ENCODE peak calls at places on chromosomes 16 and 17, in eight cellular contexts. C is aorta, W is small intestine, S is tibial artery, F is adrenal gland, P is SJCRH30, Y is lower lobe of right lung, O is neural progenitor cell. Q is an unnamed sample. For H3K4me1, the result is how much of the 10 kb centered on the place peaks cover.

GRCh38 chr17:42673885-42674754 is 2.7 kb downstream of the PLEKHH3 start:
- DNase-seq in Y (no peak), S (peak), P (peak), O (peak), C (peak), F (no peak), W (no peak), Q (peak)

GRCh38 chr16:735982-736453 is 4.8 kb downstream of the CIAO3 start:
- DNase-seq in F (no peak), P (no peak), O (no peak), S (no peak), W (no peak), C (no peak), Y (no peak), Q (no peak)

GRCh38 chr16:74862743-74863244 is 88.2 kb upstream of the FA2H start:
- DNase-seq in S (no peak), W (peak), F (no peak), C (no peak), P (peak), Y (no peak), O (peak), Q (no peak)

GRCh38 chr16:18041864-18042834 is 294.4 kb downstream of the NPIPA8 start:
- DNase-seq in W (peak), F (no peak), P (no peak), O (no peak), S (no peak), C (no peak), Y (no peak), Q (peak)

GRCh38 chr17:35243459-35244204 is 760 bp downstream of the SLFN5 start:
- DNase-seq in W (peak), S (peak), C (peak), O (peak), Y (peak), P (peak), F (peak), Q (peak)

GRCh38 chr17:34974179-34974578 is 6.1 kb upstream of the LIG3 start:
- DNase-seq in W (no peak), C (no peak), O (no peak), P (no peak), F (no peak), S (no peak), Y (no peak), Q (no peak)

GRCh38 chr17:74961657-74962360 is 10.8 kb downstream of the HID1 start:
- DNase-seq in Y (peak), S (peak), P (peak), O (peak), W (peak), C (peak), F (peak), Q (peak)

GRCh38 chr16:5056347-5056746 is 9.4 kb downstream of the C16orf89 start:
- DNase-seq in P (peak), Y (no peak), O (peak), S (no peak), W (peak), F (no peak), C (no peak), Q (peak)

GRCh38 chr16:71406316-71406715 is 35.5 kb downstream of the TLE7 start:
- DNase-seq in C (no peak), Y (no peak), F (no peak), P (no peak), W (no peak), S (no peak), O (no peak), Q (no peak)

DNA sequence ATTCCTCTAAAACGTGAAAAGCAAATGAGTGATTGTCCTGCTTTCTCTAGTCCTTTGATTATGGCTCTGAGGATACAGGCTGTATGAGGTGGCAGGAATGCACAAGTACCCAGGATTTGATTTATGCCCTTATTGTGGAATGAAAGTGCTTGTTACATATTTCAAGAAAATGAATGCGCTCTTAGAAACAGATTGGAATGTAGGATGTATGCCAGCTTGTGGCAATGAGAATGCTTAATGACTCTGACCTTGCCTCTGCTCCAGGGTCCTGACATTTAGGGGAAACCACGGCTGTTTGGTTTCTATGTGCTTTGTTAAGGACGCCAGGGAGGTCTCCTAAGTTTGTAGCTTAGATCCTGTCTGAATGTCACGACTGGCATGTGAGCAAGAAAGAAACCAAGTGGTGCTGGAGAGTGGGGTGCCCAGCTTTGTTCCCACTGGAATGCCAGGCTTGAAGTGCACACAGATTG is 22.0 kb downstream of the PRCD start:
- DNase-seq in F (no peak), S (no peak), C (no peak), W (no peak), O (no peak), P (no peak), Y (no peak), Q (no peak)
- H3K4me1 ChIP-seq in F (under half), S (under half), C (under half), W (under half), O (under half), P (under half), Y (half or more), Q (under half)

DNA sequence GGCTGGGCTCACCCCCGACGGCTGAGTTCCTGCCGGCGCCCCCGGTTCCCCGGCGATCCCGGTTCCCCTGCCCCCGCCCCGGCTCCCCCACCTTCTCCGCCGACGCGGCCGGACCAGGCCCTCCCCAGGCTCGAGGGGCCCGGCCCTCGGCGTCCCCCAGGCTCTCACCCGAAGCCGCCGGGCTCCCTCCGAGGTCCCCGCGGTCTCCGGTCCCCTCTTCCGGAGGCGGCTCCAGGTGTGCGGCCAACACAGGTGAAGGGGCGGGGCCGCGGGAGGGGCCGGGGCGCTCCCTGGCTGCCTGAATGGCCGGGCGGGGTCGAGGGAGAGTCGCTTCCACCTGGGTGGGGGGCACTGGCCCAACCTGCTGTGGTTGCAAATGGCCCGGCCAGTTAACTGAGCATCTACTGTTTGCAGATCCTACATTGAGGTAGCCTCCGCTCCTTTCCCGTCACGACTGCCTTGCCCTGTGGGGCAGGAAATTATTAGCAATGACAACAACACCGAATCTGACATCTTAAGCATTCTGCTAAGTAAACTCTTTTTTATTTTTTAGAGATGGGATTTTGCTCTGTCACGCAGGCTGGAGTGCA is at the start of gene BICDL2:
- DNase-seq in F (no peak), Y (peak), O (no peak), P (no peak), S (no peak), C (no peak), W (peak), Q (peak)
- H3K4me3 ChIP-seq in F (no peak), Y (peak), O (no peak), P (no peak), S (peak), C (no peak), W (peak), Q (peak)

GRCh38 chr17:36602924-36603384 is 1.6 kb downstream of the MRM1 start:
- DNase-seq in P (peak), O (peak), S (no peak), Y (peak), W (peak), C (no peak), F (peak), Q (peak)
- H3K27ac ChIP-seq in P (no peak), O (no peak), S (no peak), Y (no peak), W (no peak), C (no peak), F (no peak), Q (no peak)

GRCh38 chr16:21952040-21952792 is 945 bp upstream of the UQCRC2 start:
- DNase-seq in C (peak), Y (peak), S (peak), F (peak), O (peak), W (peak), P (peak), Q (peak)
- H3K4me1 ChIP-seq in C (under half), Y (under half), S (under half), F (under half), O (under half), W (under half), P (under half), Q (under half)

DNA sequence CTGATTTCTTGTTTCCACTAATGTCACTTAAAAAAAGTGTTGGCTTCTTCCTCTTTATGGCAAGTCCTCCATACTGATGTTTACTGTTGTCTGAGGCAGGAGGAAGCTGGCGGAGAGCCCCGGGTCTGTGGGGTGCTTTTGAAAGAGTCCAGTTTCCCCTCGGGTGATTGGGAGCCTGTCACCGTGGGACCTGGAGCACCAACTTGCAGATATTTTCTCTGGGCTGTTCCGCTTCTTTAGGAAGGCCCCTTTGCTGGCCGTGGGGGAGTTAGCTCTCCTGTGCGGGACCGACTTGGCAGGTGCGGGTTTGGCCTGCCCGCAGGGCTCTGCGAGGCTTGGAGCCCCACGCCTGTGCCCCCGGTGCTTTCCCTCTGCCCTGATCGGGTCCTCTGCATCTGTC is 3.1 kb downstream of the BANP start:
- DNase-seq in Y (peak), O (no peak), F (peak), P (no peak), C (peak), S (no peak), W (no peak), Q (no peak)
- H3K4me3 ChIP-seq in Y (no peak), O (no peak), F (no peak), P (no peak), C (no peak), S (no peak), W (no peak), Q (no peak)

GRCh38 chr17:31549121-31549524 is 157.6 kb downstream of the RAB11FIP4 start:
- DNase-seq in F (no peak), C (no peak), P (peak), O (no peak), S (no peak), W (peak), Y (no peak), Q (no peak)
- H3K27ac ChIP-seq in F (peak), C (no peak), P (peak), O (no peak), S (peak), W (peak), Y (peak), Q (peak)

GRCh38 chr16:57514891-57515600 is 21.3 kb downstream of the CCDC102A start:
- DNase-seq in O (no peak), S (no peak), C (no peak), F (no peak), P (no peak), Y (peak), W (no peak), Q (no peak)

GRCh38 chr16:57517397-57518367 is 18.7 kb downstream of the CCDC102A start:
- DNase-seq in Y (no peak), S (no peak), O (no peak), P (no peak), F (no peak), C (no peak), W (no peak), Q (no peak)

GRCh38 chr16:57514371-57514770 is 22.0 kb downstream of the CCDC102A start:
- DNase-seq in C (no peak), Y (no peak), S (no peak), P (no peak), O (no peak), F (no peak), W (no peak), Q (no peak)

GRCh38 chr16:57516773-57517172 is 19.6 kb downstream of the CCDC102A start:
- DNase-seq in Y (no peak), F (no peak), O (no peak), P (no peak), C (no peak), W (no peak), S (no peak), Q (no peak)

DNA sequence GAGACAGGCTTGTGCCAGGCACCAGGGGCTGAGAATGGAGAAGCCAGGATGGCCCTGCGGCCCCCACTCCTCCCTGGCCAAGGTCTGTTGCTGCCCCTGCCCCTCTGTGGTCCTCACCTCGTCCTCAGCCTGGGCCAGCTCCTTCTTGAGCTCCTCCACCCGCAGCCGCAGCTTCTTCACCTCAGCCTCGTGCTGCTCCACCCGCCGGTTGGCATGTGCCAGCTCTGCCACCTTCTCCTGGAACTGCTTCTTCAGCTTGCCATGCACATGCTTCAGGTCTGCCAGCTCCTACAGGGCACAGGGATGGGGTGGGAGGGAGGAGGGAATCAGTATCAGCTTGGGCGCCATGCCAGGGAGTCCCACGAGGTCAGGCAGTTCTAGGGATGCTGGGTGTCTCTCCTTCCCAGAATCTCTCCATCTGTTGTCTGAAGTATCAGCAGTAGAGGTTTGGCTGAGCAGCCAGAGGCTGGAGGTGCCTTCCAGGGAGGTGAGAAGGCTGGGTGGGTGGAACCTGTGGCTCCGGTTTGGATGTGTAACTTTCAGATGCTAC is 20.1 kb downstream of the CCDC102A start:
- DNase-seq in W (no peak), S (no peak), F (no peak), C (no peak), Y (no peak), O (no peak), P (no peak), Q (no peak)
- H3K4me1 ChIP-seq in W (under half), S (under half), F (under half), C (under half), Y (under half), O (under half), P (under half), Q (under half)

GRCh38 chr17:7589891-7590611 is at the start of gene SOX15:
- DNase-seq in W (no peak), C (no peak), O (peak), P (no peak), S (no peak), F (no peak), Y (no peak), Q (peak)

GRCh38 chr17:7589204-7589868 is 558 bp downstream of the SOX15 start:
- DNase-seq in O (peak), C (peak), P (no peak), F (peak), W (peak), S (peak), Y (peak), Q (peak)

GRCh38 chr17:7587420-7587786 is 2.5 kb downstream of the SOX15 start:
- DNase-seq in Y (no peak), S (no peak), F (no peak), O (no peak), C (no peak), W (no peak), P (peak), Q (no peak)

GRCh38 chr17:7587831-7588230 is 2.1 kb downstream of the SOX15 start:
- DNase-seq in P (no peak), C (no peak), Y (no peak), S (no peak), W (no peak), F (no peak), O (no peak), Q (no peak)

DNA sequence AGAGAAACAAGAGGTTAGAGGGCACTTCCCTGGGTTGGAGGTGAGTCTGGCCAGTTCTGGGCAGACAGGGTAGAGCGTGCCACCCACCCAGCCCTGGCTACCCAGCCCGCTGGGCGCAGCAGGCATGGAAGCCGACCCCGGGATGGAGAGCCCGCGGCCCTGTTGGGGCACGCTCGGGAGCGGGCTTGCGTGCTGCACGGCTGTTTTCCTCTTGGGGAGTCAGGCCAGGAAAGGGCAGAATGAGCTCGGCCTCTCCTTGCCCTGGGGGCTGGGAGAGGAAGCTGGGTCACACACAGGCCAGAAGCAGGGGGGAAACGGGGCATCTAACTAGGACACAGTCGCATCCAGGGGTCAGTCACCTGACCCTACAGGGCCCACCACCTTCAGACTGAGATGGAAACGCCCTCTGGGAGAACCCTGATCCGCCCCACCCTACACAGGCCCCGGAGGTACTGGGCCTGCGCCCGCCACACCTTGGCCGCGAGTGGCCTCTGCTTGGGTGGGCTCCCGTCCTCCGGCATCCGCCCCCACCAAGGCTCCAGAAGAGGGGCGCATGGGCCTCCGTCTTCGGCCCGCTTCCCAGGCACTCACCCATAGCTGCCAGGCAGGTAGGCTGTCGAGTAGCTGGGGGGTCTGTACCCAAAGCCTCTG is 1.2 kb downstream of the SOX15 start:
- DNase-seq in C (no peak), F (no peak), W (no peak), O (no peak), S (no peak), P (no peak), Y (no peak), Q (no peak)
- H3K4me3 ChIP-seq in C (no peak), F (no peak), W (no peak), O (peak), S (peak), P (no peak), Y (peak), Q (peak)

Q was measured in colonic mucosa.